ENCODE peak calls at places on chromosomes 12 and 14, in eight cellular contexts. J, V, G, Y, I, S, U and C are unnamed samples.

GRCh38 chr12:123047289-123047688 is 66.8 kb downstream of the ARL6IP4 start:
- DNase-seq in J (no peak), V (no peak), G (no peak), Y (no peak), I (no peak), S (no peak), U (no peak), C (no peak)

GRCh38 chr12:79407671-79408622 is 282.8 kb downstream of the PAWR start:
- DNase-seq in J (peak), V (no peak), G (peak), Y (peak), I (no peak), S (no peak), U (peak), C (no peak)

GRCh38 chr14:87935895-87936294 is 57.1 kb downstream of the GALC start:
- DNase-seq in J (no peak), V (no peak), G (no peak), Y (no peak), I (no peak), S (no peak), U (no peak), C (no peak)

GRCh38 chr12:14905269-14906004 is 19.8 kb upstream of the MGP start:
- DNase-seq in J (no peak), V (no peak), G (no peak), Y (no peak), I (no peak), S (no peak), U (no peak), C (no peak)

GRCh38 chr14:75877292-75877691 is 104.5 kb downstream of the TGFB3 start:
- DNase-seq in J (no peak), V (no peak), G (no peak), Y (no peak), I (no peak), S (no peak), U (peak), C (no peak)

GRCh38 chr12:119308743-119309456 is 25.6 kb upstream of the CCDC60 start:
- DNase-seq in J (no peak), V (no peak), G (no peak), Y (no peak), I (no peak), S (no peak), U (no peak), C (no peak)

GRCh38 chr12:94558612-94559011 is 91.7 kb downstream of the TMCC3 start:
- DNase-seq in J (no peak), V (no peak), G (no peak), Y (no peak), I (no peak), S (no peak), U (no peak), C (no peak)

GRCh38 chr14:101636081-101636560 is 74.8 kb downstream of the DIO3 start:
- DNase-seq in J (no peak), V (peak), G (no peak), Y (no peak), I (no peak), S (no peak), U (no peak), C (no peak)

GRCh38 chr14:24456980-24457379 is 14.4 kb upstream of the SDR39U1 start:
- DNase-seq in J (no peak), V (no peak), G (no peak), Y (no peak), I (no peak), S (no peak), U (no peak), C (no peak)

GRCh38 chr12:128671528-128672042 is 152.2 kb downstream of the SLC15A4 start:
- DNase-seq in J (no peak), V (no peak), G (no peak), Y (no peak), I (no peak), S (no peak), U (no peak), C (no peak)

GRCh38 chr12:6773662-6774351 is 1.5 kb downstream of the LAG3 start:
- DNase-seq in J (no peak), V (peak), G (no peak), Y (no peak), I (no peak), S (no peak), U (no peak), C (no peak)

GRCh38 chr12:20212658-20213387 is 155.5 kb upstream of the PDE3A start:
- DNase-seq in J (no peak), V (no peak), G (no peak), Y (peak), I (peak), S (no peak), U (peak), C (no peak)

GRCh38 chr14:31576949-31577348 is 15.7 kb downstream of the NUBPL start:
- DNase-seq in J (no peak), V (no peak), G (no peak), Y (no peak), I (no peak), S (no peak), U (no peak), C (no peak)

GRCh38 chr12:31728917-31729640 is at the start of gene AMN1:
- DNase-seq in J (peak), V (peak), G (peak), Y (peak), I (peak), S (peak), U (peak), C (peak)

GRCh38 chr14:105055736-105056302 is 9.4 kb downstream of the GPR132 start:
- DNase-seq in J (no peak), V (no peak), G (peak), Y (no peak), I (no peak), S (no peak), U (no peak), C (no peak)

GRCh38 chr12:3009780-3010179 is 50.6 kb downstream of the TEAD4 start:
- DNase-seq in J (no peak), V (no peak), G (no peak), Y (no peak), I (no peak), S (no peak), U (no peak), C (no peak)

GRCh38 chr14:91078095-91078737 is 17.8 kb upstream of the RPS6KA5 start:
- DNase-seq in J (no peak), V (peak), G (peak), Y (no peak), I (no peak), S (no peak), U (no peak), C (peak)

GRCh38 chr12:70069221-70069811 is 173.9 kb upstream of the CNOT2 start:
- DNase-seq in J (no peak), V (no peak), G (no peak), Y (no peak), I (no peak), S (no peak), U (no peak), C (no peak)

GRCh38 chr14:65010211-65010931 is 23.7 kb downstream of the FNTB start:
- DNase-seq in J (no peak), V (no peak), G (no peak), Y (no peak), I (no peak), S (no peak), U (no peak), C (no peak)

GRCh38 chr12:43847427-43847826 is 11.5 kb downstream of the TMEM117 start:
- DNase-seq in J (no peak), V (no peak), G (no peak), Y (peak), I (no peak), S (no peak), U (peak), C (no peak)

GRCh38 chr14:65238456-65238855 is 136.1 kb upstream of the MAX start:
- DNase-seq in J (no peak), V (no peak), G (no peak), Y (no peak), I (no peak), S (no peak), U (peak), C (no peak)

GRCh38 chr12:64618953-64619590 is 8.8 kb downstream of the RASSF3 start:
- DNase-seq in J (peak), V (no peak), G (peak), Y (no peak), I (no peak), S (no peak), U (no peak), C (no peak)

GRCh38 chr14:32724864-32725550 is 213.7 kb upstream of the NPAS3 start:
- DNase-seq in J (no peak), V (no peak), G (no peak), Y (no peak), I (no peak), S (no peak), U (peak), C (no peak)

GRCh38 chr14:65528069-65528468 is 115.5 kb downstream of the FUT8 start:
- DNase-seq in J (no peak), V (no peak), G (no peak), Y (no peak), I (no peak), S (no peak), U (no peak), C (no peak)

GRCh38 chr12:54622463-54623183 is 12.1 kb downstream of the LACRT start:
- DNase-seq in J (no peak), V (no peak), G (no peak), Y (peak), I (no peak), S (no peak), U (no peak), C (no peak)

GRCh38 chr12:108357834-108358579 is 18.9 kb upstream of the CMKLR1 start:
- DNase-seq in J (no peak), V (no peak), G (no peak), Y (no peak), I (no peak), S (no peak), U (no peak), C (no peak)

GRCh38 chr12:116138781-116139180 is 138.7 kb downstream of the MED13L start:
- DNase-seq in J (no peak), V (no peak), G (no peak), Y (no peak), I (no peak), S (no peak), U (no peak), C (no peak)

GRCh38 chr12:25962932-25963525 is 4.5 kb downstream of the RASSF8 start:
- DNase-seq in J (no peak), V (no peak), G (no peak), Y (no peak), I (no peak), S (no peak), U (no peak), C (no peak)

GRCh38 chr14:68846466-68846865 is 53.6 kb upstream of the ZFP36L1 start:
- DNase-seq in J (no peak), V (no peak), G (no peak), Y (no peak), I (no peak), S (no peak), U (no peak), C (no peak)

GRCh38 chr14:52111583-52111982 is 42.7 kb upstream of the NID2 start:
- DNase-seq in J (no peak), V (no peak), G (no peak), Y (peak), I (no peak), S (no peak), U (no peak), C (no peak)

GRCh38 chr12:83823386-83824045 is 1089.1 kb downstream of the SLC6A15 start:
- DNase-seq in J (peak), V (peak), G (no peak), Y (no peak), I (no peak), S (no peak), U (no peak), C (peak)

GRCh38 chr12:6066651-6067050 is 57.8 kb downstream of the VWF start:
- DNase-seq in J (no peak), V (no peak), G (no peak), Y (no peak), I (no peak), S (no peak), U (no peak), C (no peak)

GRCh38 chr12:121110211-121110940 is 22.3 kb upstream of the P2RX7 start:
- DNase-seq in J (peak), V (peak), G (peak), Y (peak), I (peak), S (peak), U (peak), C (peak)

GRCh38 chr14:40164083-40164482 is 731.9 kb upstream of the FBXO33 start:
- DNase-seq in J (no peak), V (no peak), G (no peak), Y (peak), I (no peak), S (no peak), U (no peak), C (no peak)

GRCh38 chr14:93317836-93318807 is 14.7 kb downstream of the BTBD7 start:
- DNase-seq in J (no peak), V (no peak), G (no peak), Y (peak), I (no peak), S (no peak), U (no peak), C (no peak)

GRCh38 chr12:49410833-49411232 is 43.6 kb downstream of the SPATS2 start:
- DNase-seq in J (no peak), V (no peak), G (no peak), Y (no peak), I (no peak), S (no peak), U (no peak), C (no peak)

GRCh38 chr12:130686511-130686981 is 29.6 kb downstream of the RIMBP2 start:
- DNase-seq in J (no peak), V (no peak), G (no peak), Y (no peak), I (no peak), S (no peak), U (no peak), C (no peak)

GRCh38 chr12:56220611-56221232 is 1.0 kb downstream of the RNF41 start:
- DNase-seq in J (peak), V (no peak), G (no peak), Y (no peak), I (no peak), S (no peak), U (no peak), C (peak)

GRCh38 chr12:12561305-12562015 is 1.2 kb downstream of the DUSP16 start:
- DNase-seq in J (peak), V (peak), G (peak), Y (no peak), I (peak), S (peak), U (peak), C (no peak)